ENCODE peak calls at places on chromosome X, in four cellular contexts. B is MCF 10A, W is tibial nerve, L is tibial artery. Y is an unnamed sample.

GRCh38 chrX:13078739-13079444 is 34.5 kb upstream of the FAM9C start:
- DNase-seq in W (peak), B (no peak), L (peak), Y (peak)

GRCh38 chrX:50375481-50376267 is 95.0 kb downstream of the DGKK start:
- DNase-seq in L (no peak), B (no peak), W (no peak), Y (no peak)

GRCh38 chrX:140292961-140293360 is 211.9 kb downstream of the SOX3 start:
- DNase-seq in L (no peak), W (no peak), B (no peak), Y (no peak)

GRCh38 chrX:68732906-68733493 is 85.5 kb downstream of the STARD8 start:
- DNase-seq in L (peak), B (peak), W (peak), Y (peak)

GRCh38 chrX:143669395-143669794 is 33.5 kb upstream of the SLITRK4 start:
- DNase-seq in B (peak), W (no peak), L (no peak), Y (no peak)

GRCh38 chrX:135345328-135345645 is 36.0 kb downstream of the ETDC start:
- DNase-seq in W (peak), B (peak), L (peak), Y (peak)

GRCh38 chrX:123013141-123013540 is 170.9 kb upstream of the GRIA3 start:
- DNase-seq in W (no peak), B (no peak), L (no peak), Y (no peak)

GRCh38 chrX:41518127-41518840 is 71.1 kb downstream of the NYX start:
- DNase-seq in W (no peak), B (no peak), L (no peak), Y (no peak)

GRCh38 chrX:56947695-56948094 is 47.6 kb downstream of the SPIN3 start:
- DNase-seq in W (no peak), L (no peak), B (peak), Y (no peak)

GRCh38 chrX:39984191-39984956 is 113.4 kb downstream of the BCOR start:
- DNase-seq in W (no peak), L (no peak), B (peak), Y (no peak)

GRCh38 chrX:130086414-130087207 is 23.7 kb downstream of the ELF4 start:
- DNase-seq in W (no peak), L (no peak), B (no peak), Y (no peak)

GRCh38 chrX:799808-800207 is 169.2 kb downstream of the SHOX start:
- DNase-seq in W (no peak), L (no peak), B (no peak), Y (no peak)

GRCh38 chrX:150958177-150958576 is 25.0 kb upstream of the HMGB3 start:
- DNase-seq in W (no peak), B (no peak), L (no peak), Y (no peak)

GRCh38 chrX:69145281-69145680 is 20.0 kb downstream of the PJA1 start:
- DNase-seq in W (no peak), B (no peak), L (no peak), Y (no peak)

GRCh38 chrX:42290608-42291007 is 367.3 kb upstream of the CASK start:
- DNase-seq in B (peak), W (no peak), L (no peak), Y (no peak)

GRCh38 chrX:40176256-40176978 is 78.7 kb upstream of the BCOR start:
- DNase-seq in W (no peak), B (no peak), L (peak), Y (peak)

GRCh38 chrX:55011294-55011693 is 11.1 kb downstream of the APEX2 start:
- DNase-seq in L (no peak), B (no peak), W (no peak), Y (no peak)

GRCh38 chrX:38860106-38861013 is 59.1 kb downstream of the MID1IP1 start:
- DNase-seq in B (no peak), L (no peak), W (no peak), Y (no peak)

GRCh38 chrX:25017667-25018247 is 2.0 kb upstream of the ARX start:
- DNase-seq in L (no peak), B (no peak), W (no peak), Y (no peak)

GRCh38 chrX:121254336-121254735 is 206.9 kb downstream of the GLUD2 start:
- DNase-seq in B (peak), L (no peak), W (no peak), Y (peak)

GRCh38 chrX:65406532-65406931 is 128.1 kb downstream of the LAS1L start:
- DNase-seq in B (no peak), L (no peak), W (no peak), Y (no peak)

GRCh38 chrX:1599791-1600405 is 8.5 kb downstream of the AKAP17A start:
- DNase-seq in B (no peak), W (no peak), L (no peak), Y (no peak)

GRCh38 chrX:12489341-12489740 is 301.9 kb upstream of the PRPS2 start:
- DNase-seq in W (no peak), L (no peak), B (no peak), Y (no peak)

GRCh38 chrX:153687121-153688039 is at the start of gene SLC6A8:
- DNase-seq in B (peak), W (peak), L (peak), Y (peak)

GRCh38 chrX:1244164-1245076 is 24.2 kb upstream of the CSF2RA start:
- DNase-seq in L (no peak), W (no peak), B (no peak), Y (peak)

GRCh38 chrX:19705196-19705769 is 182.1 kb downstream of the SH3KBP1 start:
- DNase-seq in L (no peak), W (no peak), B (no peak), Y (no peak)

GRCh38 chrX:15202458-15203177 is 67.3 kb downstream of the ASB9 start:
- DNase-seq in W (no peak), B (peak), L (no peak), Y (no peak)

GRCh38 chrX:14920196-14920595 is 47.0 kb downstream of the MOSPD2 start:
- DNase-seq in B (no peak), W (no peak), L (no peak), Y (no peak)

GRCh38 chrX:133783273-133783672 is 202.1 kb downstream of the GPC3 start:
- DNase-seq in B (no peak), L (no peak), W (no peak), Y (no peak)

GRCh38 chrX:47502591-47503222 is 19.7 kb upstream of the ZNF41 start:
- DNase-seq in W (no peak), L (no peak), B (peak), Y (no peak)

GRCh38 chrX:38636949-38637819 is 75.8 kb downstream of the TSPAN7 start:
- DNase-seq in B (no peak), L (peak), W (no peak), Y (no peak)

GRCh38 chrX:3712870-3713224 is 602 bp downstream of the PRKX start:
- DNase-seq in L (no peak), W (no peak), B (no peak), Y (no peak)

GRCh38 chrX:105189093-105189492 is 31.4 kb downstream of the TEX13A start:
- DNase-seq in W (no peak), L (no peak), B (no peak), Y (no peak)

GRCh38 chrX:110851780-110852179 is 56.2 kb upstream of the CHRDL1 start:
- DNase-seq in L (peak), W (no peak), B (peak), Y (peak)

GRCh38 chrX:72269671-72270251 is 7.3 kb downstream of the RPS4X start:
- DNase-seq in B (peak), W (no peak), L (no peak), Y (no peak)

GRCh38 chrX:41732260-41732659 is 8.3 kb downstream of the GPR82 start:
- DNase-seq in B (no peak), L (no peak), W (no peak), Y (no peak)

GRCh38 chrX:87900320-87900908 is 382.8 kb downstream of the KLHL4 start:
- DNase-seq in W (no peak), L (no peak), B (peak), Y (no peak)

GRCh38 chrX:68936608-68937007 is 107.8 kb downstream of the EFNB1 start:
- DNase-seq in W (no peak), L (no peak), B (peak), Y (no peak)

GRCh38 chrX:132676102-132676501 is 187.3 kb upstream of the MBNL3 start:
- DNase-seq in W (no peak), B (no peak), L (no peak), Y (no peak)

GRCh38 chrX:132677233-132677716 is 188.4 kb upstream of the MBNL3 start:
- DNase-seq in B (no peak), L (no peak), W (no peak), Y (no peak)

GRCh38 chrX:132671229-132671641 is 182.4 kb upstream of the MBNL3 start:
- DNase-seq in L (no peak), B (no peak), W (no peak), Y (no peak)

GRCh38 chrX:132676561-132677186 is 187.8 kb upstream of the MBNL3 start:
- DNase-seq in W (no peak), L (no peak), B (peak), Y (peak)
- TF ChIP-seq CTCF in W (no peak), L (no peak), B (no peak), Y (no peak)

GRCh38 chrX:100817340-100817739 is 2.9 kb upstream of the CSTF2 start:
- DNase-seq in B (no peak), W (no peak), L (no peak), Y (no peak)

GRCh38 chrX:100819534-100819836 is 706 bp upstream of the CSTF2 start:
- DNase-seq in B (no peak), W (no peak), L (no peak), Y (no peak)

DNA sequence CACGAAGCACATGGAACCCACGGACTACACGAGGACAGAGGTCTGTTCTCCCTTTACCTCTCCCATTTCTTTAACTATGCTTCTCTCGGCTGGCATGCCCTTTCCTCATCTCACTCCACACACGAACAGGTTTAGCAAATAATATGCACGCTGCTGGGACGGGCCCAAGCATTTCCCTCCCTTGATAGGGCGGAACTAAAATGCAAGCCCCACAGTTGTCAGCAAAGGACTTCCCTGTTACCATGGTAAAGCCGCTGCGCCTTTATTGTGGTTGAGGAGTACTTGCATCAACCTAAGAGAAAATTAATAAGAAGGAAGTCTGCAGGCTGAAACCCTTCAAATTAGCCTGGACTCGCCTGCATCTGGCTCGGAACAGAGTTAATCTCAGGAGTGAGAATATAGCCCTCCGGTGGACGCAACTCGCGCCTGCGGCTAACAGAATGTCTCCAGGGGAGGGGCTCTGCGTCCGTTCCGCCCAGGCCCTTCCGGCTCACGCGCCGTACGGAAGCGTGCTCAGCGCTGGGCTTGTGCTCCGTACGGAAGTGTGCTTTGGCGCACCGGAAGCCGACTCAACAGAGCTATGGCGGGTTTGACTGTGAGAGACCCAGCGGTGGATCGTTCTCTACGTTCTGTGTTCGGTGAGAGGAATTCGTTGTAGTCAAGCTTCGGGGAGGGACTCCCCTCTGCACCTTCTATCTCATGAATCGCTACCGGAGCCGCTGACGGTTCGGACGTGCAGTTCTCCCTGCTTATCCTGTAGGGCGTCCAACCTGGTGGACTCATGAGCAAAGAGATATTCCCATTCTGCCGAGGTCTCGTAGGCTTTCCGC is at the start of gene CSTF2:
- DNase-seq in W (peak), B (peak), L (peak), Y (peak)
- TF ChIP-seq CTCF in W (no peak), B (no peak), L (peak), Y (no peak)

DNA sequence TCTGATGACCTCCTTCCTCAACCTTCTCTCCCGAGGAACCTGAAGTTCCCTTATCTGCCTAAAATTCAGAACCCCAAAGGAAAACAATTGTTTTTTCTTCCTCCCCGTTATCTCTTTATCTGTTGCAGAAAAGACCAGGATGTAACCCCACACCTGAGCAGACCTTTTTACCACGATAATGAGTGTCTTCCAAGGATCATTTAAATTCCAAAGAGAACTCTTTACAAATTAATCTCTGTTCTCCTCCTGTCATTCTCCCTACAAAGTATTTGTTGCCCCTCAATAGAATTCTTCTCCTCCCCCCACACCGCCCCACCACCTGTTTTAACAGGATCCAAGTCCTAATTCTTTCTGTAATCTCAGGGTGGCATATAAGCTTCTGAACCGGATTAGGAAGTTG is 78.5 kb upstream of the NLGN4X start:
- DNase-seq in L (no peak), W (no peak), B (no peak), Y (no peak)
- TF ChIP-seq CTCF in L (no peak), W (no peak), B (no peak), Y (no peak)

GRCh38 chrX:118346258-118347094 is 570 bp downstream of the WDR44 start:
- DNase-seq in L (peak), B (peak), W (no peak), Y (peak)

GRCh38 chrX:118349188-118349587 is 3.3 kb downstream of the WDR44 start:
- DNase-seq in B (no peak), L (no peak), W (no peak), Y (no peak)

GRCh38 chrX:118345401-118346257 is at the start of gene WDR44:
- DNase-seq in W (peak), L (peak), B (peak), Y (peak)

GRCh38 chrX:118348186-118348810 is 2.4 kb downstream of the WDR44 start:
- DNase-seq in L (no peak), B (no peak), W (no peak), Y (no peak)

GRCh38 chrX:118347131-118347530 is 1.2 kb downstream of the WDR44 start:
- DNase-seq in B (peak), W (no peak), L (no peak), Y (no peak)
- TF ChIP-seq CTCF in B (no peak), W (no peak), L (no peak), Y (no peak)

DNA sequence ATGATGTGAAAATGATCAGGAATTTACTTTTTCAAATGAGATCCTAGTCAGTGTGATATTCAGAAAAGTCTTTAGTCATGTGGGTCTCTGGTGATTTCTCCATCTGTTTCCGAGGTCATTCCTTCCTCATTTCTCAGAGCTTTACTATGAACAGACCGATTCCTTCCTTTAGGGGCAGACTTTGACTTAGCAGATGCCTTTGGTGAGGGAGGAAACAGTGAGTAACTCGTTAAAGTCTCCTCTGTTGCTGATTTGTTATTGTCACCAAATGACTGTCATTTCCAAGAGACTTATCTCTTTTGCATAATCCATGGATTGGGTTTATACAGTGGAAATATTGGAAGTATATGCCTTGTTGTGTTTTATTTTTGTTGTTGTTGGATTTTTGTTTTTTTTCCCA is 76.2 kb upstream of the CD99 start:
- DNase-seq in B (no peak), W (peak), L (no peak), Y (no peak)
- TF ChIP-seq CTCF in B (no peak), W (peak), L (peak), Y (no peak)

GRCh38 chrX:101359966-101360365 is 11.4 kb upstream of the TIMM8A start:
- DNase-seq in W (no peak), L (no peak), B (no peak), Y (no peak)

GRCh38 chrX:101362116-101362515 is 13.6 kb upstream of the TIMM8A start:
- DNase-seq in B (no peak), W (no peak), L (no peak), Y (no peak)

GRCh38 chrX:101362757-101363156 is 14.2 kb upstream of the TIMM8A start:
- DNase-seq in W (no peak), B (no peak), L (no peak), Y (no peak)

DNA sequence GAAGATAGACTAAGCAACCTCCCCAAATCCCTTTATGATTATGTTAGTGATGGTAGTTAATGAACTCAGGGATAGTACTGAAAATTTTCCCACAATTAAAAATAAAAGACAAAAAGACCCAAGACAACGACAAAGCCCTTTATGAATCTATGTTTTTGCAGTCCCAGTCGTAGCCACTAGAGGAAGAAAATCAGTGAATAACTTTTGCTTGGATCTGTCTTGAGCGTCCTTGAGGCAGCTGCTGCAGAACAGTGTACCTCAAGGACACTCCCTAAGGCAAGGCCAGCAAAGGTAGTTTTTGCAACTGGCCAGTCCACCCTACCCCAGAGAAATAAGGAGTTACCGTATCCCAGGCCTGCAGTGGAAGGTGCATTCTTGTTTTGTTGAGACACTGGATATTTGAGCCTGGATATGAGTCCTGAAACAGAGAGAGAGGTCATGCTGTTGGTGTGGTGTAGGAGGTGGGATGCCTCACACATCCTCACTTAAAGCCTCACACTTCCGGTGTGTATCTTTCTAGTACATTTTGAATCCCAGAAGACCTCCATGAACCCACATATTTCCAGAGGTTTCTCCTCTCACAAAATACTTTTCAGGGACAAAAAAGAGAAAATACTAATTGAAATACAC is 8.7 kb upstream of the TIMM8A start:
- DNase-seq in L (no peak), W (no peak), B (peak), Y (no peak)
- TF ChIP-seq CTCF in L (no peak), W (no peak), B (no peak), Y (no peak)